ENCODE peak calls at places on chromosomes 6 and 20, in eight cellular contexts. One of them, this sample, is unnamed. For H3K9me3 and H3K36me3, the result is how much of the 10 kb centered on the place peaks cover.

GRCh38 chr6:72464791-72465691 is 156.8 kb upstream of the KCNQ5 start:
- DNase-seq in transverse colon: no peak
- DNase-seq in naive thymus-derived CD4-positive, alpha-beta T cell: no peak
- DNase-seq in ovary: no peak
- DNase-seq in upper lobe of right lung: no peak
- DNase-seq in CD8-positive, alpha-beta T cell: no peak
- DNase-seq in uterus: no peak
- DNase-seq in cardiac muscle cell: no peak
- DNase-seq in this sample: no peak

GRCh38 chr6:140303218-140303949 is 928.9 kb upstream of the CITED2 start:
- DNase-seq in transverse colon: no peak
- DNase-seq in naive thymus-derived CD4-positive, alpha-beta T cell: no peak
- DNase-seq in cardiac muscle cell: no peak
- DNase-seq in CD8-positive, alpha-beta T cell: no peak
- DNase-seq in uterus: no peak
- DNase-seq in upper lobe of right lung: no peak
- DNase-seq in ovary: no peak
- DNase-seq in this sample: no peak

GRCh38 chr20:63752411-63753101 is 13.0 kb downstream of the SLC2A4RG start:
- DNase-seq in cardiac muscle cell: no peak
- DNase-seq in naive thymus-derived CD4-positive, alpha-beta T cell: no peak
- DNase-seq in transverse colon: no peak
- DNase-seq in upper lobe of right lung: no peak
- DNase-seq in CD8-positive, alpha-beta T cell: no peak
- DNase-seq in ovary: peak
- DNase-seq in uterus: no peak
- DNase-seq in this sample: no peak

GRCh38 chr6:81938991-81939773 is 186.7 kb upstream of the TENT5A start:
- DNase-seq in uterus: no peak
- DNase-seq in upper lobe of right lung: no peak
- DNase-seq in ovary: no peak
- DNase-seq in transverse colon: no peak
- DNase-seq in cardiac muscle cell: no peak
- DNase-seq in naive thymus-derived CD4-positive, alpha-beta T cell: no peak
- DNase-seq in CD8-positive, alpha-beta T cell: no peak
- DNase-seq in this sample: no peak

GRCh38 chr6:100426241-100426640 is 38.5 kb downstream of the SIM1 start:
- DNase-seq in uterus: no peak
- DNase-seq in transverse colon: no peak
- DNase-seq in ovary: no peak
- DNase-seq in cardiac muscle cell: no peak
- DNase-seq in upper lobe of right lung: no peak
- DNase-seq in CD8-positive, alpha-beta T cell: no peak
- DNase-seq in naive thymus-derived CD4-positive, alpha-beta T cell: no peak
- DNase-seq in this sample: no peak

GRCh38 chr20:32971703-32972161 is 32.5 kb downstream of the SUN5 start:
- DNase-seq in transverse colon: no peak
- DNase-seq in cardiac muscle cell: peak
- DNase-seq in naive thymus-derived CD4-positive, alpha-beta T cell: peak
- DNase-seq in CD8-positive, alpha-beta T cell: peak
- DNase-seq in ovary: no peak
- DNase-seq in uterus: no peak
- DNase-seq in upper lobe of right lung: no peak
- DNase-seq in this sample: no peak

GRCh38 chr6:7150381-7151064 is 42.8 kb downstream of the RREB1 start:
- DNase-seq in CD8-positive, alpha-beta T cell: no peak
- DNase-seq in transverse colon: no peak
- DNase-seq in cardiac muscle cell: no peak
- DNase-seq in uterus: no peak
- DNase-seq in naive thymus-derived CD4-positive, alpha-beta T cell: no peak
- DNase-seq in ovary: no peak
- DNase-seq in upper lobe of right lung: no peak
- DNase-seq in this sample: peak

GRCh38 chr6:610882-611281 is 46.0 kb downstream of the HUS1B start:
- DNase-seq in cardiac muscle cell: no peak
- DNase-seq in uterus: no peak
- DNase-seq in ovary: no peak
- DNase-seq in upper lobe of right lung: no peak
- DNase-seq in naive thymus-derived CD4-positive, alpha-beta T cell: no peak
- DNase-seq in CD8-positive, alpha-beta T cell: no peak
- DNase-seq in transverse colon: no peak
- DNase-seq in this sample: no peak

GRCh38 chr6:146910611-146911010 is 293.6 kb upstream of the STXBP5 start:
- DNase-seq in ovary: no peak
- DNase-seq in upper lobe of right lung: no peak
- DNase-seq in cardiac muscle cell: no peak
- DNase-seq in naive thymus-derived CD4-positive, alpha-beta T cell: no peak
- DNase-seq in CD8-positive, alpha-beta T cell: no peak
- DNase-seq in uterus: no peak
- DNase-seq in transverse colon: no peak
- DNase-seq in this sample: no peak

GRCh38 chr6:139820191-139820590 is 445.7 kb upstream of the CITED2 start:
- DNase-seq in transverse colon: no peak
- DNase-seq in uterus: no peak
- DNase-seq in ovary: no peak
- DNase-seq in CD8-positive, alpha-beta T cell: no peak
- DNase-seq in naive thymus-derived CD4-positive, alpha-beta T cell: no peak
- DNase-seq in upper lobe of right lung: no peak
- DNase-seq in cardiac muscle cell: no peak
- DNase-seq in this sample: no peak

GRCh38 chr6:25652007-25652515 is at the start of gene SCGN:
- DNase-seq in transverse colon: peak
- DNase-seq in upper lobe of right lung: peak
- DNase-seq in CD8-positive, alpha-beta T cell: peak
- DNase-seq in cardiac muscle cell: peak
- DNase-seq in uterus: peak
- DNase-seq in ovary: peak
- DNase-seq in naive thymus-derived CD4-positive, alpha-beta T cell: no peak
- DNase-seq in this sample: peak

GRCh38 chr6:20575691-20576451 is 41.6 kb downstream of the CDKAL1 start:
- DNase-seq in CD8-positive, alpha-beta T cell: no peak
- DNase-seq in naive thymus-derived CD4-positive, alpha-beta T cell: no peak
- DNase-seq in transverse colon: no peak
- DNase-seq in upper lobe of right lung: no peak
- DNase-seq in cardiac muscle cell: no peak
- DNase-seq in ovary: no peak
- DNase-seq in uterus: no peak
- DNase-seq in this sample: no peak

GRCh38 chr20:15859061-15859460 is 714.2 kb downstream of the KIF16B start:
- DNase-seq in ovary: no peak
- DNase-seq in naive thymus-derived CD4-positive, alpha-beta T cell: no peak
- DNase-seq in upper lobe of right lung: no peak
- DNase-seq in transverse colon: no peak
- DNase-seq in cardiac muscle cell: no peak
- DNase-seq in CD8-positive, alpha-beta T cell: no peak
- DNase-seq in uterus: no peak
- DNase-seq in this sample: no peak

GRCh38 chr20:15862178-15862577 is 711.1 kb downstream of the KIF16B start:
- DNase-seq in naive thymus-derived CD4-positive, alpha-beta T cell: no peak
- DNase-seq in uterus: no peak
- DNase-seq in upper lobe of right lung: no peak
- DNase-seq in transverse colon: no peak
- DNase-seq in ovary: no peak
- DNase-seq in cardiac muscle cell: no peak
- DNase-seq in CD8-positive, alpha-beta T cell: no peak
- DNase-seq in this sample: no peak

GRCh38 chr20:15857131-15857784 is 716.0 kb downstream of the KIF16B start:
- DNase-seq in transverse colon: no peak
- DNase-seq in CD8-positive, alpha-beta T cell: no peak
- DNase-seq in naive thymus-derived CD4-positive, alpha-beta T cell: no peak
- DNase-seq in cardiac muscle cell: no peak
- DNase-seq in ovary: no peak
- DNase-seq in upper lobe of right lung: no peak
- DNase-seq in uterus: no peak
- DNase-seq in this sample: no peak

GRCh38 chr20:15863735-15864134 is 709.5 kb downstream of the KIF16B start:
- DNase-seq in upper lobe of right lung: no peak
- DNase-seq in cardiac muscle cell: no peak
- DNase-seq in CD8-positive, alpha-beta T cell: no peak
- DNase-seq in ovary: no peak
- DNase-seq in naive thymus-derived CD4-positive, alpha-beta T cell: no peak
- DNase-seq in transverse colon: no peak
- DNase-seq in uterus: no peak
- DNase-seq in this sample: no peak

GRCh38 chr20:15860850-15861249 is 712.4 kb downstream of the KIF16B start:
- DNase-seq in ovary: no peak
- DNase-seq in naive thymus-derived CD4-positive, alpha-beta T cell: no peak
- DNase-seq in uterus: no peak
- DNase-seq in transverse colon: no peak
- DNase-seq in upper lobe of right lung: no peak
- DNase-seq in CD8-positive, alpha-beta T cell: no peak
- DNase-seq in cardiac muscle cell: no peak
- DNase-seq in this sample: no peak
- H3K9me3 ChIP-seq in ovary: under half
- H3K9me3 ChIP-seq in naive thymus-derived CD4-positive, alpha-beta T cell: under half
- H3K9me3 ChIP-seq in uterus: under half
- H3K9me3 ChIP-seq in transverse colon: under half
- H3K9me3 ChIP-seq in upper lobe of right lung: under half
- H3K9me3 ChIP-seq in CD8-positive, alpha-beta T cell: under half
- H3K9me3 ChIP-seq in cardiac muscle cell: under half
- H3K9me3 ChIP-seq in this sample: under half

GRCh38 chr6:150826788-150827187 is 38.7 kb upstream of the MTHFD1L start:
- DNase-seq in uterus: no peak
- DNase-seq in CD8-positive, alpha-beta T cell: no peak
- DNase-seq in naive thymus-derived CD4-positive, alpha-beta T cell: no peak
- DNase-seq in ovary: no peak
- DNase-seq in transverse colon: no peak
- DNase-seq in cardiac muscle cell: no peak
- DNase-seq in upper lobe of right lung: no peak
- DNase-seq in this sample: no peak
- H3K36me3 ChIP-seq in uterus: under half
- H3K36me3 ChIP-seq in CD8-positive, alpha-beta T cell: under half
- H3K36me3 ChIP-seq in naive thymus-derived CD4-positive, alpha-beta T cell: under half
- H3K36me3 ChIP-seq in ovary: under half
- H3K36me3 ChIP-seq in transverse colon: under half
- H3K36me3 ChIP-seq in cardiac muscle cell: under half
- H3K36me3 ChIP-seq in upper lobe of right lung: under half
- H3K36me3 ChIP-seq in this sample: under half

DNA sequence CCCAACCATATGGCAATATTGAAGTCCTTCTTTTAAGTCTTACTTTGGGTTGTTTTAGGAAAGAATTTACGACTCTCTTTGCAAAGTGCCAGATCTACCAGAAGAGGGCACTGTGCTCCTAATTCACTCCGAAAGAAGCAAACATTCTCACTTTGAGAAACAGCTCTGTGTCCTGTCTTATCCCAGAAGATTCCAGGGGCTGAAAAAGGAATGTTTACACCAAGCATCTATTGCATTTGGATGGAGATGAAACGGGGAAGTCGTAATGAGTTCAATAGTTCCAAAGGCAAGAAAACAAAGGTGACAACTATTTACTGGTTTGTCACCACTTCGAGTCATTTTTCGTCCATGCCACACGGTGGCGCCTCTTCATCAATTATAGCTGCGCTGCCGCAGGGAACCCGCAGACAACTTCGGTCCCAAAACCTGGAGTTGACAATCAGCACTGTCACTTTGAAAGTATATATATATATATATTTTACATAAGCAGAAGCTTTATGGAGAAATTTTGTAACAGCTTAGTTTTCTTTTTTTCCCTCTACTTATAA is 121.6 kb downstream of the MOXD1 start:
- DNase-seq in transverse colon: peak
- DNase-seq in naive thymus-derived CD4-positive, alpha-beta T cell: peak
- DNase-seq in uterus: peak
- DNase-seq in ovary: peak
- DNase-seq in cardiac muscle cell: peak
- DNase-seq in CD8-positive, alpha-beta T cell: peak
- DNase-seq in upper lobe of right lung: peak
- DNase-seq in this sample: peak
- H3K9me3 ChIP-seq in transverse colon: under half
- H3K9me3 ChIP-seq in naive thymus-derived CD4-positive, alpha-beta T cell: under half
- H3K9me3 ChIP-seq in uterus: under half
- H3K9me3 ChIP-seq in ovary: under half
- H3K9me3 ChIP-seq in cardiac muscle cell: under half
- H3K9me3 ChIP-seq in CD8-positive, alpha-beta T cell: under half
- H3K9me3 ChIP-seq in upper lobe of right lung: under half
- H3K9me3 ChIP-seq in this sample: under half

GRCh38 chr20:20037960-20038359 is 14.3 kb downstream of the CRNKL1 start:
- DNase-seq in upper lobe of right lung: no peak
- DNase-seq in uterus: no peak
- DNase-seq in cardiac muscle cell: no peak
- DNase-seq in ovary: no peak
- DNase-seq in CD8-positive, alpha-beta T cell: no peak
- DNase-seq in transverse colon: no peak
- DNase-seq in naive thymus-derived CD4-positive, alpha-beta T cell: no peak
- DNase-seq in this sample: no peak

GRCh38 chr20:20036756-20037155 is 15.5 kb downstream of the CRNKL1 start:
- DNase-seq in transverse colon: no peak
- DNase-seq in ovary: no peak
- DNase-seq in upper lobe of right lung: no peak
- DNase-seq in CD8-positive, alpha-beta T cell: no peak
- DNase-seq in uterus: no peak
- DNase-seq in naive thymus-derived CD4-positive, alpha-beta T cell: no peak
- DNase-seq in cardiac muscle cell: no peak
- DNase-seq in this sample: no peak

GRCh38 chr20:20034486-20034885 is 17.3 kb downstream of the NAA20 start:
- DNase-seq in upper lobe of right lung: no peak
- DNase-seq in cardiac muscle cell: no peak
- DNase-seq in uterus: no peak
- DNase-seq in transverse colon: no peak
- DNase-seq in ovary: no peak
- DNase-seq in CD8-positive, alpha-beta T cell: no peak
- DNase-seq in naive thymus-derived CD4-positive, alpha-beta T cell: no peak
- DNase-seq in this sample: no peak

GRCh38 chr20:20038586-20038985 is 13.7 kb downstream of the CRNKL1 start:
- DNase-seq in CD8-positive, alpha-beta T cell: no peak
- DNase-seq in naive thymus-derived CD4-positive, alpha-beta T cell: no peak
- DNase-seq in ovary: no peak
- DNase-seq in transverse colon: no peak
- DNase-seq in upper lobe of right lung: no peak
- DNase-seq in uterus: no peak
- DNase-seq in cardiac muscle cell: no peak
- DNase-seq in this sample: no peak
- H3K36me3 ChIP-seq in CD8-positive, alpha-beta T cell: half or more
- H3K36me3 ChIP-seq in naive thymus-derived CD4-positive, alpha-beta T cell: half or more
- H3K36me3 ChIP-seq in ovary: under half
- H3K36me3 ChIP-seq in transverse colon: half or more
- H3K36me3 ChIP-seq in upper lobe of right lung: half or more
- H3K36me3 ChIP-seq in uterus: under half
- H3K36me3 ChIP-seq in cardiac muscle cell: half or more
- H3K36me3 ChIP-seq in this sample: half or more

DNA sequence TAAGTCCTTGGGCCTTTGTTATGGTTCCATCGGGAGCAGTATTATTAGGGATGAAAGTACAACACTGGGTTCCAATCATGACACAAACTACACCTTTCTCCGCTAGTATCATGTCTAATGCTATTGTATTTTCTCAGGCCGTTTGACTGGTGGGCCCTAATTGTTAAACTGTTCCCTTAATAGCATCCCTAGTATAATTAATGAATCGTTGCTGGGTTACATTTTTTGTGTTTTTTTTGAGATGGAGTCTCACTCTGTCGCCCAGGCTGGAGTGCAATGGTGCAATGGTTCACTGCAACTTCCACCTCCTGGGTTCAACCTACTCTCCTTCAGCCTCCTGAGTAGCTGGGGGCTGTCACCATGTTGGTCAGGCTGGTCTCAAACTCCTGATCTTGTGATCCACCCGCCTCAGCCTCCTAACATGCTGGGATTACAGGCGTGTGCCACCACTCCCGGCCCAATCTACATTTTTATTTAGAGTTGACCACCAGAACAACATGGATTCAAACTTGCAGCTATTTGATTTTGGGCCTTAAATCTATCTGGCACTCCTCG is 4.1 kb upstream of the ZNFX1 start:
- DNase-seq in upper lobe of right lung: no peak
- DNase-seq in cardiac muscle cell: no peak
- DNase-seq in transverse colon: no peak
- DNase-seq in naive thymus-derived CD4-positive, alpha-beta T cell: no peak
- DNase-seq in CD8-positive, alpha-beta T cell: no peak
- DNase-seq in ovary: no peak
- DNase-seq in uterus: no peak
- DNase-seq in this sample: no peak
- H3K9me3 ChIP-seq in upper lobe of right lung: under half
- H3K9me3 ChIP-seq in cardiac muscle cell: under half
- H3K9me3 ChIP-seq in transverse colon: under half
- H3K9me3 ChIP-seq in naive thymus-derived CD4-positive, alpha-beta T cell: under half
- H3K9me3 ChIP-seq in CD8-positive, alpha-beta T cell: under half
- H3K9me3 ChIP-seq in ovary: under half
- H3K9me3 ChIP-seq in uterus: under half
- H3K9me3 ChIP-seq in this sample: under half